ENCODE peak calls at places on chromosomes 16 and 17, in five cellular contexts. N, W, J, L and A are unnamed samples.
A peak's percentile ranks its signal among the peaks of the same experiment; 100 is the strongest.

GRCh38 chr16:11224894-11225676 is 30.9 kb downstream of the SOCS1 start:
- DNase-seq in N (no peak), W (peak; percentile 79), J (peak; percentile 28), L (no peak), A (peak; percentile 62)

GRCh38 chr17:43431741-43432523 is 33.1 kb downstream of the ARL4D start:
- DNase-seq in N (no peak), W (no peak), J (peak; percentile 37), L (peak; percentile 58), A (peak; percentile 16)

GRCh38 chr16:81636298-81636960 is 142.7 kb upstream of the PLCG2 start:
- DNase-seq in N (no peak), W (no peak), J (no peak), L (no peak), A (no peak)

GRCh38 chr17:40063034-40063765 is 435 bp downstream of the THRA start:
- DNase-seq in N (no peak), W (peak; percentile 45), J (no peak), L (peak; percentile 67), A (peak; percentile 70)

GRCh38 chr16:85152414-85153030 is 40.2 kb upstream of the CIBAR2 start:
- DNase-seq in N (no peak), W (no peak), J (no peak), L (no peak), A (peak; percentile 75)

GRCh38 chr16:86570542-86571196 is 4.0 kb downstream of the FOXC2 start:
- DNase-seq in N (no peak), W (no peak), J (no peak), L (no peak), A (no peak)

GRCh38 chr16:75420987-75421819 is 12.1 kb downstream of the CFDP1 start:
- DNase-seq in N (peak; percentile 81), W (no peak), J (peak; percentile 45), L (no peak), A (peak; percentile 66)

GRCh38 chr16:10675221-10675620 is 19.5 kb downstream of the TEKT5 start:
- DNase-seq in N (no peak), W (no peak), J (no peak), L (no peak), A (no peak)

GRCh38 chr17:57211543-57211942 is 44.8 kb upstream of the MSI2 start:
- DNase-seq in N (no peak), W (no peak), J (peak; percentile 15), L (peak; percentile 16), A (no peak)

GRCh38 chr17:73814070-73814469 is 169.8 kb upstream of the SDK2 start:
- DNase-seq in N (no peak), W (peak; percentile 11), J (no peak), L (no peak), A (no peak)

GRCh38 chr17:41394254-41395016 is 3.0 kb downstream of the KRT31 start:
- DNase-seq in N (no peak), W (no peak), J (peak; percentile 23), L (no peak), A (no peak)

GRCh38 chr16:88430524-88431446 is 22.3 kb upstream of the ZFPM1 start:
- DNase-seq in N (no peak), W (no peak), J (no peak), L (peak; percentile 28), A (no peak)

GRCh38 chr16:17360810-17361209 is 110.0 kb downstream of the XYLT1 start:
- DNase-seq in N (no peak), W (no peak), J (no peak), L (no peak), A (no peak)

GRCh38 chr16:400061-400540 is 1.6 kb upstream of the DECR2 start:
- DNase-seq in N (no peak), W (no peak), J (no peak), L (no peak), A (no peak)

GRCh38 chr16:73268311-73268997 is 220.5 kb upstream of the ZFHX3 start:
- DNase-seq in N (no peak), W (no peak), J (peak; percentile 16), L (no peak), A (no peak)

GRCh38 chr16:81127051-81127450 is 30.9 kb upstream of the GCSH start:
- DNase-seq in N (no peak), W (no peak), J (peak; percentile 67), L (no peak), A (no peak)

GRCh38 chr17:50785942-50786570 is 18.7 kb upstream of the ANKRD40CL start:
- DNase-seq in N (peak; percentile 56), W (no peak), J (peak; percentile 90), L (no peak), A (no peak)

GRCh38 chr16:67206838-67207115 is 7.8 kb downstream of the ELMO3 start:
- DNase-seq in N (no peak), W (no peak), J (no peak), L (no peak), A (no peak)

GRCh38 chr17:17361543-17362511 is 58.7 kb downstream of the NT5M start:
- DNase-seq in N (no peak), W (no peak), J (no peak), L (no peak), A (peak; percentile 84)

GRCh38 chr16:149024-149675 is 3.3 kb upstream of the HBZ start:
- DNase-seq in N (no peak), W (no peak), J (peak; percentile 52), L (no peak), A (no peak)

GRCh38 chr17:58246104-58246740 is 7.8 kb downstream of the LPO start:
- DNase-seq in N (no peak), W (no peak), J (no peak), L (no peak), A (no peak)

GRCh38 chr17:81576621-81577277 is 24.6 kb upstream of the FAAP100 start:
- DNase-seq in N (no peak), W (no peak), J (peak; percentile 88), L (peak; percentile 78), A (no peak)

GRCh38 chr17:70021726-70022125 is 53.3 kb upstream of the KCNJ16 start:
- DNase-seq in N (no peak), W (no peak), J (peak; percentile 7), L (peak; percentile 30), A (no peak)

DNA sequence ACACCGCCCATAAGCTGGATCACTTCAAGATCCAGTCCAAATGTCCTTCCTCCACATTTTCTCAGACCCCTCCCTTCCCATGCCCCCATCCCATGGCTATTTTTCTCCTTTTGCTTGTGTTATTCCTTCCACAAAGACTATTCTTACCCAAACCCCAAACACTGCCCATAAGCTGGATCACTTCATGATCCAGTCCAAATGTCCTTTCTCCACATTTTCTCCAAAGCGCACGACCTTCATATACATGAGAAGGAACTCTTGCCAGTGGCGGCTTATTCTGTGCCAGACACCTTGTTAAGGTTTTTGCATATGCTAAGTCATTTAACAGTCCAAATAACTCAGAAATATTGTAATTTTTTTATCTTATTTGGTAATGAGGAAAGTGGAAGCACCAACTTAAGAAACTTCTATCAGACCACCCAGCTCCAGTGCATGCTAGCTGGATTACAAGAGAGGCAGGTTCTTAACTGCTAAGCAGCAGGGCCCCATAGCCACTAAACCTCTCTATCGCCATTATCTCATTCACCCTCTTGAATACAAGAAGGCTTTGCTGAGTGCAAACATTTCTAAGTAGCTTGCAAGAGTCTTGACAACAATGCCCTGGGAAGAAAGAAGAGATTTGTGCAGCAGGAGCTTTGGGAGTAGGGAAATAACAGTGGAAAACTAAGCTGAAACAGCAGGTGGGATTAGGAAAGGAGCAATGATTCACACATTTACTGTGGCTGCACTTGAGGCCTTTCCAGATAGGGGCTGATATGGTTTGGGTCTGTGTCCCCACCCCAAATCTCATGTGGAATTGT is 428.2 kb upstream of the MAF start:
- DNase-seq in N (no peak), W (no peak), J (no peak), L (no peak), A (no peak)
- TF ChIP-seq CTCF in N (no peak), W (no peak), J (no peak), L (no peak), A (no peak)

DNA sequence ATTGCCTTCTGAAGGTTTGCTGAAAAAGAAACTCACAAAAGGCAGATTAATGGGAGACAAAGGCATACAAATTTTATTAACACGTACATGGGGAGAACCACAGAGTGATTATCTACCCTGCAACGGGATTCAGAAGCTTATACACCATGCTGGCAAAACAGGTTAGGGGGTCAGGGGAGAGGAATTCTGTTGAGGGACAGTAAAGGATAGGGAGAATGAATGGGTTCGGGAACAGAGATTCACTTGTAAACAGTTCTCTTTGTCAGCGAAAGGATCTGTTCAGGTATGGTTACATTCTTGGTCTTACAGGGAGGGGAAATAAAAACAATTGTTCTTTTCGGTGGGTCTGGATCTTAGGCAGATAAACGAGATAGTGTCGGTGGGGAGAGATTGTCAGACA is 54.3 kb upstream of the B4GALNT2 start:
- DNase-seq in N (no peak), W (no peak), J (no peak), L (no peak), A (no peak)
- H3K4me1 ChIP-seq in N (no peaks in the 10 kb centered on the region), W (no peaks in the 10 kb centered on the region), J (peaks cover 12% of the 10 kb centered on the region), L (peaks cover 17% of the 10 kb centered on the region), A (no peaks in the 10 kb centered on the region)

DNA sequence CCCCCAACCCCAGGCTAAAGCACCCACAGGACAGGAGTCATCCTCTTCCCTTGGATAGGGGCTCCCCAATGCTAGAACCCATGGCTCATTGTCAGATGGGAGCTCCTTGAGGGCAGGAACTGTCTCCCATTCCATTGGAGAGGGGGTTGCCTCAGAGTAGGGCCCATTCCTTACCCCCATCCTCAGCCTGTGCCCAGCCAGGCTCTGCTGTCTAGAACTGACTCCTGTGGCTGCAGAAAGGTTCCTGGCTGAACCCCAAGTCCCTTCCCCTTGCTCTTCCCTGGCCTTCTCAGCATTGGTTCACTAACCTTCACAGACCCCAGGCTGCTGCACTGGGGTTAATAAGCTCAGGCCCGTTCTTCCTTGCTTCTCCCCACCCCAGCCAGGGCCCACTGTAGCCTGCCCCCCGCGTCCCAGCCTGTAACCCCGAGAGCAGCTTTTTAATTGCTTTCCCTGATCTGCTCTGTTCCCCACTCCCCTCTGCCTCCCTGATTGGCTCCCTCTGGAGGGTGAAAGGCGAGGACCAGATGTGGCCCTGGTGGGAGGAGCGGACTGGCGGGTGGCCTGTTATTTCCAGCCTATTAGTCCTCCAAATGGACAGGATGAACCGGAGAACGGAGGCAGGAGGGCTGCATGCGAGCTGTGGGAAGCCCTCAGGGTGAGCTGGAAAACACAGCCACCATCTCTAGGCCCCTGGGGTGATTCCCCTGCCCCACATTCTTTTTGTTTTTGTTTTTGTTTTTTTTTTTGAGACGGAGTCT is 6.0 kb upstream of the GFAP start:
- DNase-seq in N (peak; percentile 61), W (no peak), J (no peak), L (no peak), A (no peak)
- TF ChIP-seq CTCF in N (no peak), W (no peak), J (no peak), L (no peak), A (no peak)

GRCh38 chr17:46964315-46965265 is 14.5 kb downstream of the RPRML start:
- DNase-seq in N (no peak), W (no peak), J (peak; percentile 41), L (no peak), A (no peak)

GRCh38 chr17:46972346-46972745 is 6.7 kb downstream of the RPRML start:
- DNase-seq in N (no peak), W (no peak), J (no peak), L (no peak), A (no peak)

GRCh38 chr17:46968224-46968834 is 10.7 kb downstream of the RPRML start:
- DNase-seq in N (no peak), W (no peak), J (peak; percentile 33), L (no peak), A (no peak)

GRCh38 chr17:46971647-46972300 is 7.3 kb downstream of the RPRML start:
- DNase-seq in N (no peak), W (no peak), J (no peak), L (no peak), A (no peak)

DNA sequence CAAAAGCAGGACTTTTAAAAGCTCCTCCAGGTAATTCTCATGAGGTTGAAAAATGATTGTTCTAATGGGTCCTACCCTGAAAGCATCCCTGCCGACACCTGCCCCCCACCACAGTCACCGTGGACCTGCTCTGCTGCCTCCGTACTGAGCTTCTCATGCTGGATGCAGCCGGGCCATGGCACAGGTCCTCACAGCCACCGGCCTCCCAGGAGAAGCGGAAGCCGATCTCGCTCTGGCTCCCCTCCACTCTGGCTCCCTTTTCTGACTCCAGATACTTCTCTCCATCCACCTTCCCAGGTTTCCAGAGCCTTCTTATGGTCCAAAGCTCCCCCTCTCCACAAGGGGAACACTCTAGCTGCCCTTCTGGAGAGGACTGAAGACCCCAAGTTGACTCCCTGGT is 10.2 kb downstream of the RPRML start:
- DNase-seq in N (no peak), W (no peak), J (no peak), L (no peak), A (no peak)
- H3K4me1 ChIP-seq in N (no peaks in the 10 kb centered on the region), W (no peaks in the 10 kb centered on the region), J (peaks cover 1% of the 10 kb centered on the region), L (no peaks in the 10 kb centered on the region), A (no peaks in the 10 kb centered on the region)